ENCODE peak calls at places on chromosomes 3 and 15, in ten cellular contexts. One of them, this sample, is unnamed.
A peak's percentile ranks its signal among the peaks of the same experiment; 100 is the strongest.

GRCh38 chr3:149584236-149584635 is 73.6 kb downstream of the WWTR1 start:
- DNase-seq in IMR-90: no peak
- DNase-seq in cardiac fibroblast: no peak
- DNase-seq in endothelial cell: no peak
- DNase-seq in GM20000: no peak
- DNase-seq in CD14-positive monocyte: no peak
- DNase-seq in HFF-Myc: no peak
- DNase-seq in HFFc6: no peak
- DNase-seq in neural crest cell: no peak
- DNase-seq in endothelial cell of umbilical vein: no peak
- DNase-seq in this sample: no peak

GRCh38 chr3:177123820-177124219 is 73.5 kb downstream of the TBL1XR1 start:
- DNase-seq in IMR-90: no peak
- DNase-seq in cardiac fibroblast: no peak
- DNase-seq in endothelial cell: no peak
- DNase-seq in GM20000: no peak
- DNase-seq in CD14-positive monocyte: no peak
- DNase-seq in HFF-Myc: no peak
- DNase-seq in HFFc6: no peak
- DNase-seq in neural crest cell: no peak
- DNase-seq in endothelial cell of umbilical vein: no peak
- DNase-seq in this sample: no peak

GRCh38 chr15:60423540-60423939 is 25.8 kb upstream of the ANXA2 start:
- DNase-seq in IMR-90: peak; percentile 92
- DNase-seq in cardiac fibroblast: peak; percentile 93
- DNase-seq in endothelial cell: peak; percentile 36
- DNase-seq in GM20000: no peak
- DNase-seq in CD14-positive monocyte: no peak
- DNase-seq in HFF-Myc: peak; percentile 74
- DNase-seq in HFFc6: peak; percentile 94
- DNase-seq in neural crest cell: no peak
- DNase-seq in endothelial cell of umbilical vein: peak; percentile 64
- DNase-seq in this sample: peak; percentile 49

GRCh38 chr3:196868297-196868661 is 559 bp downstream of the SENP5 start:
- DNase-seq in IMR-90: peak; percentile 9
- DNase-seq in cardiac fibroblast: peak; percentile 27
- DNase-seq in endothelial cell: peak; percentile 57
- DNase-seq in GM20000: peak; percentile 36
- DNase-seq in CD14-positive monocyte: peak; percentile 45
- DNase-seq in HFF-Myc: no peak
- DNase-seq in HFFc6: no peak
- DNase-seq in neural crest cell: peak; percentile 20
- DNase-seq in endothelial cell of umbilical vein: no peak
- DNase-seq in this sample: peak; percentile 75

GRCh38 chr3:134859341-134859740 is 64.3 kb downstream of the EPHB1 start:
- DNase-seq in IMR-90: no peak
- DNase-seq in cardiac fibroblast: no peak
- DNase-seq in endothelial cell: no peak
- DNase-seq in GM20000: no peak
- DNase-seq in CD14-positive monocyte: no peak
- DNase-seq in HFF-Myc: no peak
- DNase-seq in HFFc6: no peak
- DNase-seq in neural crest cell: no peak
- DNase-seq in endothelial cell of umbilical vein: no peak
- DNase-seq in this sample: peak; percentile 37

GRCh38 chr3:64214002-64214696 is 11.1 kb downstream of the PRICKLE2 start:
- DNase-seq in IMR-90: peak; percentile 82
- DNase-seq in cardiac fibroblast: peak; percentile 78
- DNase-seq in endothelial cell: no peak
- DNase-seq in GM20000: no peak
- DNase-seq in CD14-positive monocyte: no peak
- DNase-seq in HFF-Myc: peak; percentile 76
- DNase-seq in HFFc6: peak; percentile 52
- DNase-seq in neural crest cell: no peak
- DNase-seq in endothelial cell of umbilical vein: peak; percentile 83
- DNase-seq in this sample: no peak

GRCh38 chr3:47266709-47267489 is 15.7 kb downstream of the KIF9 start:
- DNase-seq in IMR-90: peak; percentile 96
- DNase-seq in cardiac fibroblast: peak; percentile 96
- DNase-seq in endothelial cell: no peak
- DNase-seq in GM20000: peak; percentile 58
- DNase-seq in CD14-positive monocyte: peak; percentile 63
- DNase-seq in HFF-Myc: peak; percentile 98
- DNase-seq in HFFc6: peak; percentile 79
- DNase-seq in neural crest cell: no peak
- DNase-seq in endothelial cell of umbilical vein: peak; percentile 87
- DNase-seq in this sample: no peak

GRCh38 chr3:152213086-152213674 is 55.5 kb upstream of the MBNL1 start:
- DNase-seq in IMR-90: no peak
- DNase-seq in cardiac fibroblast: no peak
- DNase-seq in endothelial cell: no peak
- DNase-seq in GM20000: no peak
- DNase-seq in CD14-positive monocyte: no peak
- DNase-seq in HFF-Myc: no peak
- DNase-seq in HFFc6: no peak
- DNase-seq in neural crest cell: no peak
- DNase-seq in endothelial cell of umbilical vein: no peak
- DNase-seq in this sample: no peak

GRCh38 chr3:177438596-177439220 is 241.4 kb upstream of the TBL1XR1 start:
- DNase-seq in IMR-90: no peak
- DNase-seq in cardiac fibroblast: no peak
- DNase-seq in endothelial cell: no peak
- DNase-seq in GM20000: no peak
- DNase-seq in CD14-positive monocyte: no peak
- DNase-seq in HFF-Myc: no peak
- DNase-seq in HFFc6: no peak
- DNase-seq in neural crest cell: no peak
- DNase-seq in endothelial cell of umbilical vein: no peak
- DNase-seq in this sample: no peak

GRCh38 chr3:61417352-61417751 is 144.0 kb upstream of the PTPRG start:
- DNase-seq in IMR-90: no peak
- DNase-seq in cardiac fibroblast: peak; percentile 9
- DNase-seq in endothelial cell: no peak
- DNase-seq in GM20000: no peak
- DNase-seq in CD14-positive monocyte: no peak
- DNase-seq in HFF-Myc: no peak
- DNase-seq in HFFc6: no peak
- DNase-seq in neural crest cell: no peak
- DNase-seq in endothelial cell of umbilical vein: no peak
- DNase-seq in this sample: no peak

GRCh38 chr3:17129550-17129949 is 244.8 kb downstream of the PLCL2 start:
- DNase-seq in IMR-90: no peak
- DNase-seq in cardiac fibroblast: no peak
- DNase-seq in endothelial cell: no peak
- DNase-seq in GM20000: no peak
- DNase-seq in CD14-positive monocyte: no peak
- DNase-seq in HFF-Myc: no peak
- DNase-seq in HFFc6: no peak
- DNase-seq in neural crest cell: no peak
- DNase-seq in endothelial cell of umbilical vein: no peak
- DNase-seq in this sample: no peak

GRCh38 chr3:113287111-113287817 is 75.9 kb downstream of the BOC start:
- DNase-seq in IMR-90: peak; percentile 92
- DNase-seq in cardiac fibroblast: peak; percentile 81
- DNase-seq in endothelial cell: no peak
- DNase-seq in GM20000: no peak
- DNase-seq in CD14-positive monocyte: no peak
- DNase-seq in HFF-Myc: peak; percentile 38
- DNase-seq in HFFc6: peak; percentile 75
- DNase-seq in neural crest cell: no peak
- DNase-seq in endothelial cell of umbilical vein: peak; percentile 46
- DNase-seq in this sample: no peak

GRCh38 chr3:101810023-101810415 is 31.0 kb downstream of the NXPE3 start:
- DNase-seq in IMR-90: no peak
- DNase-seq in cardiac fibroblast: no peak
- DNase-seq in endothelial cell: no peak
- DNase-seq in GM20000: no peak
- DNase-seq in CD14-positive monocyte: no peak
- DNase-seq in HFF-Myc: no peak
- DNase-seq in HFFc6: no peak
- DNase-seq in neural crest cell: no peak
- DNase-seq in endothelial cell of umbilical vein: no peak
- DNase-seq in this sample: no peak

GRCh38 chr3:114668099-114668498 is 374.3 kb downstream of the TIGIT start:
- DNase-seq in IMR-90: no peak
- DNase-seq in cardiac fibroblast: no peak
- DNase-seq in endothelial cell: no peak
- DNase-seq in GM20000: no peak
- DNase-seq in CD14-positive monocyte: no peak
- DNase-seq in HFF-Myc: no peak
- DNase-seq in HFFc6: no peak
- DNase-seq in neural crest cell: no peak
- DNase-seq in endothelial cell of umbilical vein: no peak
- DNase-seq in this sample: no peak

DNA sequence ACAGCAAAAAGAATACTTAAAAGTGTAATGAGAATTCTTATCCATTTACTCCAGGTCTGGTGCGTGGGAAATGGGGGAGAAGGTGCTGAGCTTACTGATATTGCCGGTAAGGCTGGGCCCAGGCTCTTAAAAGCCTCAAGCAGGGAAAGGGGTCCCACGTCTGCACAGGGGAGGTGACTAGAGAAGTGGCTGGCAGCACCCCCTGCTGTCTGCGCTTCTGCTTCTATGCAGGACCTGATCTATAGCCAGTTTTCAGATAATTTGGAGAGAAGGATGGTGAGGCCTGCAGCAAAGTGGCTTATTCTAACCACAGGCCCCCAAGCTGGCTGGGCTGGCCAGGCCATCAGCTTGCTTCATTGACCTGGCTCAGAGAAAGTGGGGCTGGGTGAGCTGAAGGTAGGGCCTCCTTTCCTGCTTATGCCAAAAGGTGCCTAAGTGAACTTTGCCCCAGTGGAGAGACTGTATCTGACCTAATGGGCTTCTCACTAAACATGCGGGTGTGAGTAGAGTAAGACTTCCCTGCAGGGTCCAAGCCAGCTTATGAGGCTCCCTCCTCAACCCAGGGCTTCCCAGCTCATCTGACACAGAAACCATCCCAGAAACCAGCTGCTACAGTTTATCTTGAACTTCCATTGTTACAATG is 30.9 kb upstream of the ATP1B3 start:
- DNase-seq in IMR-90: no peak
- DNase-seq in cardiac fibroblast: no peak
- DNase-seq in endothelial cell: peak; percentile 25
- DNase-seq in GM20000: no peak
- DNase-seq in CD14-positive monocyte: no peak
- DNase-seq in HFF-Myc: no peak
- DNase-seq in HFFc6: no peak
- DNase-seq in neural crest cell: no peak
- DNase-seq in endothelial cell of umbilical vein: no peak
- DNase-seq in this sample: peak; percentile 70
- TF ChIP-seq CTCF in IMR-90: no peak
- TF ChIP-seq CTCF in cardiac fibroblast: no peak
- TF ChIP-seq CTCF in endothelial cell: no peak
- TF ChIP-seq CTCF in GM20000: no peak
- TF ChIP-seq CTCF in CD14-positive monocyte: no peak
- TF ChIP-seq CTCF in HFF-Myc: no peak
- TF ChIP-seq CTCF in HFFc6: no peak
- TF ChIP-seq CTCF in neural crest cell: no peak
- TF ChIP-seq CTCF in endothelial cell of umbilical vein: no peak
- TF ChIP-seq CTCF in this sample: peak; percentile 48

GRCh38 chr3:67819447-67819846 is 165.0 kb upstream of the SUCLG2 start:
- DNase-seq in IMR-90: no peak
- DNase-seq in cardiac fibroblast: no peak
- DNase-seq in endothelial cell: no peak
- DNase-seq in GM20000: no peak
- DNase-seq in CD14-positive monocyte: no peak
- DNase-seq in HFF-Myc: no peak
- DNase-seq in HFFc6: no peak
- DNase-seq in neural crest cell: no peak
- DNase-seq in endothelial cell of umbilical vein: no peak
- DNase-seq in this sample: peak; percentile 58
- TF ChIP-seq CTCF in IMR-90: no peak
- TF ChIP-seq CTCF in cardiac fibroblast: peak; percentile 14
- TF ChIP-seq CTCF in endothelial cell: no peak
- TF ChIP-seq CTCF in GM20000: peak; percentile 30
- TF ChIP-seq CTCF in CD14-positive monocyte: no peak
- TF ChIP-seq CTCF in HFF-Myc: peak; percentile 7
- TF ChIP-seq CTCF in HFFc6: peak; percentile 24
- TF ChIP-seq CTCF in neural crest cell: peak; percentile 52
- TF ChIP-seq CTCF in endothelial cell of umbilical vein: no peak
- TF ChIP-seq CTCF in this sample: peak; percentile 77

GRCh38 chr3:140050977-140051957 is 116.3 kb downstream of the CLSTN2 start:
- DNase-seq in IMR-90: no peak
- DNase-seq in cardiac fibroblast: no peak
- DNase-seq in endothelial cell: no peak
- DNase-seq in GM20000: no peak
- DNase-seq in CD14-positive monocyte: no peak
- DNase-seq in HFF-Myc: no peak
- DNase-seq in HFFc6: no peak
- DNase-seq in neural crest cell: no peak
- DNase-seq in endothelial cell of umbilical vein: no peak
- DNase-seq in this sample: peak; percentile 70
- TF ChIP-seq CTCF in IMR-90: no peak
- TF ChIP-seq CTCF in cardiac fibroblast: peak; percentile 5
- TF ChIP-seq CTCF in endothelial cell: no peak
- TF ChIP-seq CTCF in GM20000: peak; percentile 15
- TF ChIP-seq CTCF in CD14-positive monocyte: no peak
- TF ChIP-seq CTCF in HFF-Myc: peak; percentile 29
- TF ChIP-seq CTCF in HFFc6: no peak
- TF ChIP-seq CTCF in neural crest cell: peak; percentile 35
- TF ChIP-seq CTCF in endothelial cell of umbilical vein: no peak
- TF ChIP-seq CTCF in this sample: peak; percentile 67

GRCh38 chr15:89494006-89494405 is 2.4 kb downstream of the RHCG start:
- DNase-seq in IMR-90: no peak
- DNase-seq in cardiac fibroblast: no peak
- DNase-seq in endothelial cell: no peak
- DNase-seq in GM20000: no peak
- DNase-seq in CD14-positive monocyte: no peak
- DNase-seq in HFF-Myc: no peak
- DNase-seq in HFFc6: no peak
- DNase-seq in neural crest cell: no peak
- DNase-seq in endothelial cell of umbilical vein: no peak
- DNase-seq in this sample: no peak

GRCh38 chr15:89490081-89490480 is 6.3 kb downstream of the RHCG start:
- DNase-seq in IMR-90: no peak
- DNase-seq in cardiac fibroblast: no peak
- DNase-seq in endothelial cell: no peak
- DNase-seq in GM20000: no peak
- DNase-seq in CD14-positive monocyte: no peak
- DNase-seq in HFF-Myc: no peak
- DNase-seq in HFFc6: no peak
- DNase-seq in neural crest cell: no peak
- DNase-seq in endothelial cell of umbilical vein: no peak
- DNase-seq in this sample: peak; percentile 49

GRCh38 chr15:89492934-89493631 is 3.3 kb downstream of the RHCG start:
- DNase-seq in IMR-90: no peak
- DNase-seq in cardiac fibroblast: no peak
- DNase-seq in endothelial cell: no peak
- DNase-seq in GM20000: no peak
- DNase-seq in CD14-positive monocyte: no peak
- DNase-seq in HFF-Myc: no peak
- DNase-seq in HFFc6: no peak
- DNase-seq in neural crest cell: no peak
- DNase-seq in endothelial cell of umbilical vein: no peak
- DNase-seq in this sample: peak; percentile 36

GRCh38 chr15:89490550-89491315 is 5.7 kb downstream of the RHCG start:
- DNase-seq in IMR-90: no peak
- DNase-seq in cardiac fibroblast: no peak
- DNase-seq in endothelial cell: no peak
- DNase-seq in GM20000: no peak
- DNase-seq in CD14-positive monocyte: no peak
- DNase-seq in HFF-Myc: no peak
- DNase-seq in HFFc6: no peak
- DNase-seq in neural crest cell: no peak
- DNase-seq in endothelial cell of umbilical vein: no peak
- DNase-seq in this sample: peak; percentile 60

GRCh38 chr15:89492111-89492641 is 4.2 kb downstream of the RHCG start:
- DNase-seq in IMR-90: no peak
- DNase-seq in cardiac fibroblast: no peak
- DNase-seq in endothelial cell: peak; percentile 76
- DNase-seq in GM20000: no peak
- DNase-seq in CD14-positive monocyte: no peak
- DNase-seq in HFF-Myc: no peak
- DNase-seq in HFFc6: no peak
- DNase-seq in neural crest cell: peak; percentile 58
- DNase-seq in endothelial cell of umbilical vein: no peak
- DNase-seq in this sample: peak; percentile 91
- TF ChIP-seq CTCF in IMR-90: peak; percentile 23
- TF ChIP-seq CTCF in cardiac fibroblast: peak; percentile 62
- TF ChIP-seq CTCF in endothelial cell: peak; percentile 64
- TF ChIP-seq CTCF in GM20000: peak; percentile 37
- TF ChIP-seq CTCF in CD14-positive monocyte: peak; percentile 22
- TF ChIP-seq CTCF in HFF-Myc: peak; percentile 55
- TF ChIP-seq CTCF in HFFc6: peak; percentile 74
- TF ChIP-seq CTCF in neural crest cell: peak; percentile 59
- TF ChIP-seq CTCF in endothelial cell of umbilical vein: peak; percentile 25
- TF ChIP-seq CTCF in this sample: peak; percentile 85

This sample was measured in endodermal cell.